ENCODE peak calls at places on chromosomes 12 and 14, in six cellular contexts. G is CD8-positive, alpha-beta T cell; A is left ventricle myocardium inferior; N is endodermal cell; Y is body of pancreas; F is brain microvascular endothelial cell. V is an unnamed sample.

GRCh38 chr12:126874427-126875026 is 1392.4 kb upstream of the TMEM132C start:
- DNase-seq in G (peak; percentile 25), A (peak; percentile 35), N (peak; percentile 98), Y (peak; percentile 70), F (peak; percentile 2), V (peak; percentile 13)

GRCh38 chr12:129193263-129193871 is 340.1 kb downstream of the GLT1D1 start:
- DNase-seq in G (no peak), A (no peak), N (peak; percentile 90), Y (peak; percentile 22), F (peak; percentile 53), V (no peak)

GRCh38 chr14:30194769-30195168 is 267.1 kb upstream of the PRKD1 start:
- DNase-seq in G (no peak), A (no peak), N (no peak), Y (no peak), F (peak; percentile 13), V (no peak)

GRCh38 chr12:122350444-122350843 is 72.0 kb downstream of the CLIP1 start:
- DNase-seq in G (no peak), A (peak; percentile 65), N (no peak), Y (no peak), F (no peak), V (peak; percentile 32)

GRCh38 chr12:256225-256624 is 6.4 kb downstream of the SLC6A13 start:
- DNase-seq in G (no peak), A (no peak), N (no peak), Y (no peak), F (no peak), V (no peak)

GRCh38 chr14:56590535-56590951 is 10.9 kb downstream of the TMEM260 start:
- DNase-seq in G (no peak), A (peak; percentile 15), N (peak; percentile 67), Y (no peak), F (no peak), V (no peak)

GRCh38 chr12:122835693-122836026 is 403 bp downstream of the HIP1R start:
- DNase-seq in G (no peak), A (no peak), N (no peak), Y (peak; percentile 43), F (no peak), V (no peak)

GRCh38 chr12:124742702-124743101 is 121.0 kb downstream of the SCARB1 start:
- DNase-seq in G (no peak), A (no peak), N (peak; percentile 71), Y (no peak), F (no peak), V (no peak)

GRCh38 chr14:35287481-35288013 is 4.6 kb upstream of the PSMA6 start:
- DNase-seq in G (no peak), A (no peak), N (no peak), Y (no peak), F (no peak), V (no peak)

GRCh38 chr14:60064491-60065072 is 27.1 kb upstream of the PCNX4 start:
- DNase-seq in G (no peak), A (no peak), N (no peak), Y (no peak), F (no peak), V (no peak)

GRCh38 chr12:123519151-123520001 is 14.1 kb downstream of the RILPL1 start:
- DNase-seq in G (no peak), A (peak; percentile 75), N (no peak), Y (peak; percentile 39), F (peak; percentile 89), V (no peak)

GRCh38 chr12:88339254-88339949 is 197.3 kb downstream of the TMTC3 start:
- DNase-seq in G (no peak), A (no peak), N (no peak), Y (no peak), F (no peak), V (no peak)

GRCh38 chr12:92088802-92089201 is 56.8 kb downstream of the BTG1 start:
- DNase-seq in G (no peak), A (no peak), N (no peak), Y (no peak), F (no peak), V (no peak)

GRCh38 chr14:47674148-47674545 is 1.3 kb downstream of the MDGA2 start:
- DNase-seq in G (no peak), A (no peak), N (peak; percentile 76), Y (no peak), F (peak; percentile 5), V (no peak)

GRCh38 chr12:68406134-68406576 is 74.0 kb upstream of the MDM1 start:
- DNase-seq in G (no peak), A (peak; percentile 94), N (peak; percentile 74), Y (peak; percentile 89), F (peak; percentile 34), V (peak; percentile 94)

GRCh38 chr12:96063046-96063445 is 27.7 kb upstream of the LTA4H start:
- DNase-seq in G (no peak), A (no peak), N (no peak), Y (no peak), F (no peak), V (no peak)

GRCh38 chr12:109795023-109795422 is 38.2 kb downstream of the TRPV4 start:
- DNase-seq in G (no peak), A (no peak), N (no peak), Y (no peak), F (peak; percentile 65), V (no peak)

GRCh38 chr12:9721394-9722092 is 11.4 kb downstream of the CLECL1 start:
- DNase-seq in G (no peak), A (no peak), N (no peak), Y (no peak), F (no peak), V (no peak)

GRCh38 chr14:67619446-67620216 is at the start of gene ARG2:
- DNase-seq in G (peak; percentile 92), A (peak; percentile 97), N (peak; percentile 100), Y (peak; percentile 99), F (peak; percentile 91), V (peak; percentile 95)

GRCh38 chr12:104951759-104952509 is 6.2 kb downstream of the SLC41A2 start:
- DNase-seq in G (no peak), A (no peak), N (no peak), Y (no peak), F (peak; percentile 59), V (no peak)

GRCh38 chr12:53728206-53728605 is 954 bp upstream of the CALCOCO1 start:
- DNase-seq in G (no peak), A (no peak), N (no peak), Y (no peak), F (no peak), V (no peak)

GRCh38 chr12:58930770-58931324 is 10.5 kb upstream of the LRIG3 start:
- DNase-seq in G (no peak), A (no peak), N (no peak), Y (no peak), F (peak; percentile 32), V (no peak)

GRCh38 chr12:116262741-116263140 is 14.8 kb downstream of the MED13L start:
- DNase-seq in G (no peak), A (no peak), N (no peak), Y (no peak), F (no peak), V (no peak)

GRCh38 chr14:58849609-58850008 is 211.8 kb downstream of the DACT1 start:
- DNase-seq in G (no peak), A (no peak), N (no peak), Y (no peak), F (no peak), V (no peak)
- H3K27ac ChIP-seq in G (no peak overlapping the region), A (no peak overlapping the region), N (no peak overlapping the region), Y (no peak overlapping the region), F (no peak overlapping the region), V (no peak overlapping the region)

GRCh38 chr14:100056431-100056830 is 8.8 kb upstream of the EVL start:
- DNase-seq in G (no peak), A (no peak), N (no peak), Y (no peak), F (no peak), V (no peak)

GRCh38 chr14:100054553-100055075 is 10.6 kb upstream of the EVL start:
- DNase-seq in G (no peak), A (no peak), N (no peak), Y (no peak), F (no peak), V (no peak)

GRCh38 chr14:100059433-100059781 is 5.8 kb upstream of the EVL start:
- DNase-seq in G (no peak), A (no peak), N (no peak), Y (no peak), F (no peak), V (no peak)

GRCh38 chr14:100058777-100059432 is 6.3 kb upstream of the EVL start:
- DNase-seq in G (no peak), A (no peak), N (no peak), Y (no peak), F (no peak), V (no peak)

DNA sequence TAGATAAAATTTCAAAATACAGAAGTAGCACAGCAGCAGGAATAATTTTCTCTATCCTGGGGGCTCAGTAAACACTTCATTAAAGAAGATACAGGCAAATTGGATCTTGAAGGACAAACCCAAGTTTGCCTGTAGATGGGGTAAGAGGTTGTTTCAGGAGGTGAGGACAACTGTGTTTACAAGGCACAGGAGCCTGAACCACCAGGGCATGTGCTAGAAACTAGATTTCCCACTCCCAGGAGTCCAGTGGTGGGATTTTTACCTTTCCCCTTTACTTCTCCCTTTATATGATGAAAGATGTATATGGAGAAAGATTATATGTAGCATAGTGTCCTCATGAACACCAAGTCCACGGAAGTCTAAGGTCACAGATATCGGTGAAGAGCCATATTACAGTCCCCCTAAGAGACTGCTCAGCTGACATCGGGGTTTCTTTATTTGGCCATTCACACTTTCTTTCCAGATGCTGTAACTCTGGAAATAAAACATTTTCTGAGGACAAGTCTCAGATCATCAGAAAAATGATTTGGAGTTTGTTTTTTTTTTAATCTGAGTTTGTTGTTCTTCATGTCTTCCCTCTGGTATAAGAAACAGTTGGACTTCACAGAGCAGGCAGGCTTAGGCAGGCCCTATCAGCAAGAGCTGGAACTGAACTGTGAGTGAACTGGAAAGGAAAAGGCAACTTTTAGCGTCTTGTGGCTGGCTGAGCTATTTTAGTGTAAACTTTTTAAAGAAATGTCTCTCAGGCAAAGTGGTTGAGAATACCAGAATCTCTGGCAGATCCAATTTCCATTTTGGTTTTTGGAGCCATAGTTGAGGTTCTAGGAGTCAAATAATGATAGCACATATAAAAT is 8.0 kb upstream of the EVL start:
- DNase-seq in G (no peak), A (no peak), N (no peak), Y (no peak), F (peak; percentile 35), V (no peak)
- H3K27ac ChIP-seq in G (no peak overlapping the region), A (peak overlapping the region; percentile 53), N (no peak overlapping the region), Y (no peak overlapping the region), F (no peak overlapping the region), V (no peak overlapping the region)

GRCh38 chr14:52251724-52252123 is 15.8 kb upstream of the PTGDR start:
- DNase-seq in G (no peak), A (no peak), N (no peak), Y (no peak), F (no peak), V (no peak)
- H3K27ac ChIP-seq in G (no peak overlapping the region), A (no peak overlapping the region), N (no peak overlapping the region), Y (no peak overlapping the region), F (no peak overlapping the region), V (no peak overlapping the region)

DNA sequence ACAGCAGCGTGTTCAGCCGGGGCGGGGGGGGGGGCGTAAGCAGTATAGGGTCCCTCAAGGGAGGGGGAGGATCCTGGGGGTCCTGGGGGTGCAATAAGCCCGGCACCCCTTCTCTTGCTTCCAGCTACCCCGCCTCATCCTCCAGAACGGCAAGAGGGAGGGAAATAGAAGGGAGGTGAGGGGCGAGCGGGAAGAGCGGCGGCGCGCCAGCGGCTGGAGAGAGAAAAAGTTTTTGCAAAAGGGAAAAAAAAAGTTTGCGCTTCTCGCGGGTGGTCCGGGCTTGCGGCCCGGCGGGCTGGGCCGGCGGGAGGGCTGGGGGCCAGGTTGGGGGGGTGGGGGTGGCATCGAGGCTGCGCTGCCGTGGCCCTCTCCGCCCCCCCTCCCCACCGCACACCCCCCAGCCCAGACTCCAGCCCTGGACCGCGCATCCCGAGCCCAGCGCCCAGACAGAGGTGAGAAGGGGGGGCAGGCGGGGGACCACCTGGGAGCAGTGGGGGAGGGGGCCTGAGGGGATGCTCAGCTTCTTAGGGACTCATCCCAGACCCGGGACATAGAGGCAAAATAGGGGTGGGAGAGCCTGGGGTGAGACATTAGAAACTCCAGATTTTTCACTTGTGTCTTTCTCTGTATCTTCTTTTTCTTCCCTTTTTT is at the start of gene GLI1:
- DNase-seq in G (no peak), A (no peak), N (peak; percentile 82), Y (no peak), F (no peak), V (no peak)
- H3K27ac ChIP-seq in G (peak within 1 kb of the TSS; percentile 58), A (peak within 1 kb of the TSS; percentile 88), N (no peak within 1 kb of the TSS), Y (peak within 1 kb of the TSS; percentile 16), F (peak within 1 kb of the TSS; percentile 2), V (peak within 1 kb of the TSS; percentile 91)

V was measured in uterus.